ENCODE peak calls at places on chromosome 20, in four cellular contexts. One of them, this sample, is unnamed.

GRCh38 chr20:2151805-2152727 is 50.4 kb downstream of the STK35 start:
- DNase-seq in effector CD4-positive, alpha-beta T cell: no peak
- DNase-seq in stimulated activated CD4-positive, alpha-beta T cell treated with anti-CD3 and anti-CD28 coated beads, Interleukin-4, amount 100 ng/mL, for 48 hours: no peak
- DNase-seq in nephron progenitor cell: no peak
- DNase-seq in this sample: no peak

GRCh38 chr20:43463133-43463863 is 5.6 kb downstream of the SRSF6 start:
- DNase-seq in effector CD4-positive, alpha-beta T cell: no peak
- DNase-seq in stimulated activated CD4-positive, alpha-beta T cell treated with anti-CD3 and anti-CD28 coated beads, Interleukin-4, amount 100 ng/mL, for 48 hours: no peak
- DNase-seq in nephron progenitor cell: no peak
- DNase-seq in this sample: no peak

GRCh38 chr20:20216941-20217340 is 151.0 kb upstream of the INSM1 start:
- DNase-seq in effector CD4-positive, alpha-beta T cell: no peak
- DNase-seq in stimulated activated CD4-positive, alpha-beta T cell treated with anti-CD3 and anti-CD28 coated beads, Interleukin-4, amount 100 ng/mL, for 48 hours: no peak
- DNase-seq in nephron progenitor cell: no peak
- DNase-seq in this sample: no peak

GRCh38 chr20:53103124-53103523 is 131.0 kb downstream of the TSHZ2 start:
- DNase-seq in effector CD4-positive, alpha-beta T cell: no peak
- DNase-seq in stimulated activated CD4-positive, alpha-beta T cell treated with anti-CD3 and anti-CD28 coated beads, Interleukin-4, amount 100 ng/mL, for 48 hours: no peak
- DNase-seq in nephron progenitor cell: no peak
- DNase-seq in this sample: no peak

GRCh38 chr20:35215066-35215956 is 11.2 kb upstream of the MMP24 start:
- DNase-seq in effector CD4-positive, alpha-beta T cell: no peak
- DNase-seq in stimulated activated CD4-positive, alpha-beta T cell treated with anti-CD3 and anti-CD28 coated beads, Interleukin-4, amount 100 ng/mL, for 48 hours: no peak
- DNase-seq in nephron progenitor cell: no peak
- DNase-seq in this sample: no peak

GRCh38 chr20:11242320-11242719 is 568.5 kb upstream of the JAG1 start:
- DNase-seq in effector CD4-positive, alpha-beta T cell: no peak
- DNase-seq in stimulated activated CD4-positive, alpha-beta T cell treated with anti-CD3 and anti-CD28 coated beads, Interleukin-4, amount 100 ng/mL, for 48 hours: no peak
- DNase-seq in nephron progenitor cell: no peak
- DNase-seq in this sample: no peak

GRCh38 chr20:6651016-6651415 is 116.5 kb upstream of the BMP2 start:
- DNase-seq in effector CD4-positive, alpha-beta T cell: no peak
- DNase-seq in stimulated activated CD4-positive, alpha-beta T cell treated with anti-CD3 and anti-CD28 coated beads, Interleukin-4, amount 100 ng/mL, for 48 hours: no peak
- DNase-seq in nephron progenitor cell: no peak
- DNase-seq in this sample: no peak

GRCh38 chr20:47274449-47275108 is 81.9 kb downstream of the ZMYND8 start:
- DNase-seq in effector CD4-positive, alpha-beta T cell: no peak
- DNase-seq in stimulated activated CD4-positive, alpha-beta T cell treated with anti-CD3 and anti-CD28 coated beads, Interleukin-4, amount 100 ng/mL, for 48 hours: no peak
- DNase-seq in nephron progenitor cell: no peak
- DNase-seq in this sample: no peak

GRCh38 chr20:6142348-6142993 is 19.6 kb upstream of the FERMT1 start:
- DNase-seq in effector CD4-positive, alpha-beta T cell: peak
- DNase-seq in stimulated activated CD4-positive, alpha-beta T cell treated with anti-CD3 and anti-CD28 coated beads, Interleukin-4, amount 100 ng/mL, for 48 hours: peak
- DNase-seq in nephron progenitor cell: peak
- DNase-seq in this sample: peak

GRCh38 chr20:34271961-34272360 is 30.7 kb downstream of the ASIP start:
- DNase-seq in effector CD4-positive, alpha-beta T cell: no peak
- DNase-seq in stimulated activated CD4-positive, alpha-beta T cell treated with anti-CD3 and anti-CD28 coated beads, Interleukin-4, amount 100 ng/mL, for 48 hours: no peak
- DNase-seq in nephron progenitor cell: no peak
- DNase-seq in this sample: no peak

GRCh38 chr20:53960586-53961386 is 109.6 kb downstream of the BCAS1 start:
- DNase-seq in effector CD4-positive, alpha-beta T cell: no peak
- DNase-seq in stimulated activated CD4-positive, alpha-beta T cell treated with anti-CD3 and anti-CD28 coated beads, Interleukin-4, amount 100 ng/mL, for 48 hours: no peak
- DNase-seq in nephron progenitor cell: no peak
- DNase-seq in this sample: no peak

GRCh38 chr20:64188682-64189529 is 24.7 kb downstream of the MYT1 start:
- DNase-seq in effector CD4-positive, alpha-beta T cell: no peak
- DNase-seq in stimulated activated CD4-positive, alpha-beta T cell treated with anti-CD3 and anti-CD28 coated beads, Interleukin-4, amount 100 ng/mL, for 48 hours: no peak
- DNase-seq in nephron progenitor cell: no peak
- DNase-seq in this sample: peak

GRCh38 chr20:56843817-56844216 is 214.7 kb downstream of the TFAP2C start:
- DNase-seq in effector CD4-positive, alpha-beta T cell: no peak
- DNase-seq in stimulated activated CD4-positive, alpha-beta T cell treated with anti-CD3 and anti-CD28 coated beads, Interleukin-4, amount 100 ng/mL, for 48 hours: no peak
- DNase-seq in nephron progenitor cell: no peak
- DNase-seq in this sample: no peak